ENCODE peak calls at places on chromosome 9, in four cellular contexts. L is HTR-8/SVneo, J is H9, W is GM18507. G is an unnamed sample.

GRCh38 chr9:118643118-118643517 is 726.1 kb downstream of the BRINP1 start:
- DNase-seq in L (peak), J (peak), W (no peak), G (no peak)

GRCh38 chr9:14320272-14321245 is 6.6 kb upstream of the NFIB start:
- DNase-seq in L (peak), J (no peak), W (no peak), G (no peak)

GRCh38 chr9:82961504-82962125 is 101.3 kb downstream of the RASEF start:
- DNase-seq in L (peak), J (peak), W (peak), G (peak)

GRCh38 chr9:27339661-27340295 is 42.8 kb upstream of the EQTN start:
- DNase-seq in L (no peak), J (no peak), W (no peak), G (no peak)

GRCh38 chr9:73077625-73078030 is 74.0 kb upstream of the ANXA1 start:
- DNase-seq in L (no peak), J (no peak), W (no peak), G (no peak)

GRCh38 chr9:83920469-83920941 is 727 bp downstream of the KIF27 start:
- DNase-seq in L (peak), J (no peak), W (no peak), G (no peak)

GRCh38 chr9:111728143-111728542 is 66.6 kb downstream of the SHOC1 start:
- DNase-seq in L (no peak), J (no peak), W (no peak), G (no peak)

GRCh38 chr9:126131066-126132010 is 195.3 kb upstream of the MVB12B start:
- DNase-seq in L (no peak), J (peak), W (no peak), G (peak)

GRCh38 chr9:2709645-2710101 is 7.6 kb upstream of the KCNV2 start:
- DNase-seq in L (no peak), J (no peak), W (no peak), G (no peak)

GRCh38 chr9:98168153-98168780 is 24.2 kb downstream of the CORO2A start:
- DNase-seq in L (no peak), J (no peak), W (no peak), G (no peak)

GRCh38 chr9:134935056-134936020 is 17.6 kb upstream of the FCN1 start:
- DNase-seq in L (no peak), J (no peak), W (no peak), G (no peak)

G was measured in ecto neural progenitor cell.